ENCODE peak calls at places on chromosome 7, in six cellular contexts. O, G, D, H, C and Y are unnamed samples.

GRCh38 chr7:38291650-38292049 is 18.2 kb upstream of the TARP start:
- DNase-seq in O (no peak), D (no peak), G (no peak), C (no peak), H (no peak), Y (no peak)

GRCh38 chr7:107882766-107883165 is 8.2 kb upstream of the DLD start:
- DNase-seq in D (no peak), O (no peak), H (no peak), G (no peak), C (no peak), Y (no peak)

GRCh38 chr7:98745722-98746318 is 124.0 kb downstream of the TMEM130 start:
- DNase-seq in H (peak), G (no peak), D (no peak), O (peak), C (peak), Y (peak)

GRCh38 chr7:98802088-98802780 is 67.6 kb downstream of the TMEM130 start:
- DNase-seq in H (peak), C (peak), G (peak), O (peak), D (no peak), Y (no peak)

GRCh38 chr7:105257338-105257737 is 131.4 kb downstream of the SRPK2 start:
- DNase-seq in H (no peak), G (no peak), C (no peak), D (no peak), O (peak), Y (no peak)

GRCh38 chr7:4706384-4707032 is 24.4 kb downstream of the FOXK1 start:
- DNase-seq in D (no peak), O (no peak), G (no peak), C (no peak), H (no peak), Y (no peak)

GRCh38 chr7:78039791-78040776 is 241.5 kb downstream of the PHTF2 start:
- DNase-seq in D (peak), G (no peak), H (no peak), C (peak), O (no peak), Y (peak)

GRCh38 chr7:43431020-43431595 is 151.8 kb upstream of the STK17A start:
- DNase-seq in G (no peak), C (no peak), H (no peak), D (no peak), O (no peak), Y (no peak)

GRCh38 chr7:7510814-7511213 is 24.9 kb downstream of the COL28A1 start:
- DNase-seq in O (no peak), G (no peak), C (no peak), H (no peak), D (no peak), Y (no peak)

GRCh38 chr7:151428393-151429231 is 11.3 kb downstream of the CRYGN start:
- DNase-seq in D (no peak), C (no peak), G (no peak), H (peak), O (peak), Y (no peak)

GRCh38 chr7:20354825-20355466 is 24.2 kb downstream of the ITGB8 start:
- DNase-seq in H (no peak), G (no peak), D (no peak), O (no peak), C (no peak), Y (no peak)
- TF ChIP-seq JUND in H (no peak), G (no peak), D (no peak), O (no peak), C (no peak), Y (no peak)

GRCh38 chr7:24883632-24884013 is 96.4 kb downstream of the OSBPL3 start:
- DNase-seq in D (no peak), O (no peak), G (no peak), H (no peak), C (no peak), Y (no peak)

GRCh38 chr7:24885716-24886115 is 94.3 kb downstream of the OSBPL3 start:
- DNase-seq in G (no peak), H (no peak), O (no peak), D (no peak), C (no peak), Y (no peak)

GRCh38 chr7:24882989-24883631 is 96.9 kb downstream of the OSBPL3 start:
- DNase-seq in G (no peak), O (no peak), C (no peak), D (no peak), H (no peak), Y (no peak)

GRCh38 chr7:24884401-24884800 is 95.6 kb downstream of the OSBPL3 start:
- DNase-seq in O (no peak), G (no peak), D (no peak), C (no peak), H (no peak), Y (no peak)

DNA sequence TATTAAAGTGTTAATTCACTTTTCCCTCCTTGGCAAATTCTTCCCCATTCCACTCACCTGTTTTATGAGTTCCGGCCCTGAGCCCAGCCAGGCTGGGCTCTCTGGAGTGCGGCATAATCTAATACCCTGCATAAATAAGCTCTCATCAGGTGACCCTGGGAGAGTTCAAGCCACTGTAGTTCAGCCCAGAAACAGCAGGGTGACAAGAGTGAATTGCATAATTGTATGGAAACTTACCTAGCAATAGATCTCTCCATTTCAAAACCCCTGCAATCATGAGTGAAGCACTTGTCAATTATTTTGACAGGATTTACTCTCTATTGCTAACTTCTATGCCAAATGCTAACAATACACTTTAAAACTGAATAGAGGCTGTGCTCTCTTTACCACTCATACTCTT is 94.7 kb downstream of the OSBPL3 start:
- DNase-seq in H (no peak), O (no peak), G (no peak), C (no peak), D (no peak), Y (no peak)
- TF ChIP-seq JUND in H (no peak), O (no peak), G (no peak), C (no peak), D (no peak), Y (no peak)

DNA sequence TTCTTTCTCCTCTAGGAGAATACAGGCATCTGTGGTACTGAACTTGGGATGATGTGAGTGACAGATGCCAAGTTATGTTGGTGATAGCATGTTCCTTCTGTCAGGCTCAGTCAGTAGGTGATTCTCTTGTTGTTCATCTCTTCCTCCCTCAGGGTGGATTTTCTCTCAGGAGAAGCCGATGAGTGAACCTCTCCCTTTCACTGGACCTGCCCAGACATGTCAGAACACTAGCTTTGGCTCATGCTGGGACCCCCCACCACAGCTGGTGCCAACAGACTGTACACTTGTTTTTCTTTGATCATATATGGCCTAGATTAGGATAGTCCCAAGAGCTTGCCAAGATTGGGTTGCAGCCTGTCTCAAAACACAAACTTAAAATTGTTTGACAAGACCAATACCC is 129.4 kb downstream of the BMPER start:
- DNase-seq in H (no peak), D (no peak), C (no peak), O (no peak), G (no peak), Y (no peak)
- TF ChIP-seq JUND in H (no peak), D (no peak), C (no peak), O (no peak), G (no peak), Y (no peak)

GRCh38 chr7:96169439-96169838 is 152.5 kb downstream of the SLC25A13 start:
- DNase-seq in D (no peak), C (no peak), G (no peak), O (no peak), H (no peak), Y (no peak)
- TF ChIP-seq JUND in D (no peak), C (no peak), G (no peak), O (no peak), H (no peak), Y (no peak)

DNA sequence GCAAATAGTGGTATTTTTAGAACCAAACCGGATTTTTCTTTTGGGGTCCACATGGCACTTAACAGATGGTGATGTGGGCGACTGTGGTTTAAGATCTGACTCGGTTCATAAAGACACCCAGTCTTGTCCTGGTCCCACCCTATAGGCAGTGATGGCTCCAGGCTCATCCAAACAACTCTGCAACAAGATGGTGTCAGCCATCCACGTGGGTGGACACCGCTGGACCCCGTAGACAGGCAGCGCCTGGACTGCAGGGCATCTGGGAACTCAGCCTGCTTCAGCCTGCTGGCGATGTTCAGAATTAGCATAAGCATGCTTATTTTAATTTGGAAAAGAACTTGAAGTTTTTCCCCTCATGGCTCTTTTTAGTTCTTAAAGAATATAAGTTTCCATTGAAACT is 258.4 kb upstream of the FZD1 start:
- DNase-seq in H (no peak), C (no peak), G (no peak), D (no peak), O (no peak), Y (no peak)
- TF ChIP-seq JUND in H (no peak), C (no peak), G (no peak), D (no peak), O (no peak), Y (no peak)

GRCh38 chr7:31882187-31882586 is 188.0 kb downstream of the PDE1C start:
- DNase-seq in O (no peak), D (peak), G (no peak), H (no peak), C (no peak), Y (no peak)
- TF ChIP-seq JUND in O (no peak), D (no peak), G (no peak), H (no peak), C (no peak), Y (no peak)